ENCODE peak calls at places on chromosomes 13 and 19, in six cellular contexts. G is GM12878, W is IMR-90, S is SK-N-SH, A is HepG2, C is K562. B is an unnamed sample.
A peak's percentile ranks its signal among the peaks of the same experiment; 100 is the strongest.

GRCh38 chr19:2436384-2436783 is 9.0 kb upstream of the TIMM13 start:
- DNase-seq in A (no peak), G (no peak), S (no peak), C (no peak), W (no peak), B (no peak)

GRCh38 chr13:36088001-36088400 is 43.2 kb downstream of the DCLK1 start:
- DNase-seq in W (no peak), A (no peak), C (no peak), G (no peak), S (no peak), B (no peak)

GRCh38 chr13:73090812-73091187 is 32.0 kb downstream of the KLF5 start:
- DNase-seq in C (no peak), W (no peak), A (no peak), S (no peak), G (no peak), B (no peak)

GRCh38 chr13:111474136-111475002 is 153.9 kb downstream of the TEX29 start:
- DNase-seq in A (peak; percentile 18), W (peak; percentile 35), G (no peak), C (peak; percentile 29), S (peak; percentile 75), B (peak; percentile 31)

GRCh38 chr19:44810555-44811447 is 1.9 kb downstream of the BCAM start:
- DNase-seq in A (no peak), C (no peak), G (no peak), S (no peak), W (no peak), B (no peak)

GRCh38 chr19:41175825-41176734 is 16.9 kb upstream of the CYP2S1 start:
- DNase-seq in C (no peak), G (no peak), A (peak; percentile 96), S (no peak), W (peak; percentile 76), B (peak; percentile 100)

GRCh38 chr13:81582381-81582780 is 1241.5 kb upstream of the SPRY2 start:
- DNase-seq in C (no peak), G (no peak), S (no peak), A (no peak), W (no peak), B (no peak)

GRCh38 chr13:67343777-67344176 is 113.6 kb upstream of the PCDH9 start:
- DNase-seq in W (no peak), G (no peak), C (no peak), S (no peak), A (no peak), B (no peak)

GRCh38 chr13:110644892-110645521 is 29.7 kb downstream of the NAXD start:
- DNase-seq in G (no peak), C (no peak), S (peak; percentile 46), A (no peak), W (peak; percentile 55), B (peak; percentile 29)

GRCh38 chr19:18741566-18742121 is 49.5 kb downstream of the COMP start:
- DNase-seq in S (no peak), G (no peak), C (no peak), W (no peak), A (peak; percentile 57), B (no peak)

GRCh38 chr19:56138069-56138468 is 3.0 kb upstream of the ZNF444 start:
- DNase-seq in A (peak; percentile 63), S (no peak), C (no peak), G (no peak), W (no peak), B (no peak)

GRCh38 chr13:76086729-76087128 is 450.6 kb downstream of the LMO7 start:
- DNase-seq in S (no peak), W (no peak), G (no peak), A (no peak), C (peak; percentile 0), B (no peak)

GRCh38 chr13:29886446-29886845 is 36.0 kb upstream of the UBL3 start:
- DNase-seq in G (no peak), A (no peak), C (no peak), S (no peak), W (no peak), B (no peak)

GRCh38 chr19:38455031-38455430 is 21.5 kb downstream of the RYR1 start:
- DNase-seq in C (peak; percentile 55), W (peak; percentile 15), A (peak; percentile 18), S (no peak), G (no peak), B (no peak)

GRCh38 chr13:103862525-103862924 is 796.3 kb upstream of the SLC10A2 start:
- DNase-seq in S (no peak), C (no peak), G (no peak), A (no peak), W (no peak), B (no peak)

GRCh38 chr19:21483589-21484170 is 21.7 kb upstream of the ZNF429 start:
- DNase-seq in C (peak; percentile 33), W (no peak), G (no peak), S (peak; percentile 85), A (no peak), B (peak; percentile 19)

GRCh38 chr19:43467730-43468129 is 2.3 kb upstream of the LYPD3 start:
- DNase-seq in W (peak; percentile 70), C (no peak), S (no peak), G (no peak), A (peak; percentile 18), B (no peak)

GRCh38 chr13:114145256-114145655 is 12.8 kb upstream of the RASA3 start:
- DNase-seq in A (no peak), S (peak; percentile 40), C (no peak), G (no peak), W (no peak), B (no peak)

GRCh38 chr19:2235396-2236284 is 489 bp downstream of the PLEKHJ1 start:
- DNase-seq in C (peak; percentile 43), A (peak; percentile 85), W (no peak), S (peak; percentile 58), G (no peak), B (no peak)

GRCh38 chr19:18364826-18365528 is 21.0 kb upstream of the GDF15 start:
- DNase-seq in G (no peak), A (peak; percentile 97), W (peak; percentile 100), S (peak; percentile 86), C (peak; percentile 95), B (peak; percentile 71)

GRCh38 chr13:50322006-50322405 is 306.8 kb downstream of the KCNRG start:
- DNase-seq in C (no peak), W (no peak), S (no peak), G (no peak), A (no peak), B (no peak)

GRCh38 chr19:15374796-15375440 is 4.7 kb downstream of the AKAP8 start:
- DNase-seq in W (no peak), S (peak; percentile 43), G (no peak), A (no peak), C (no peak), B (no peak)

GRCh38 chr19:44005968-44006367 is 3.2 kb downstream of the ZNF230 start:
- DNase-seq in C (no peak), G (no peak), A (no peak), W (peak; percentile 23), S (no peak), B (no peak)

GRCh38 chr13:34372581-34372980 is 554.6 kb downstream of the RFC3 start:
- DNase-seq in S (no peak), A (no peak), G (no peak), W (no peak), C (no peak), B (peak; percentile 65)

GRCh38 chr19:7130043-7130442 is 60.5 kb downstream of the ZNF557 start:
- DNase-seq in S (no peak), G (no peak), C (no peak), A (no peak), W (no peak), B (no peak)

GRCh38 chr13:57224414-57224813 is 57.4 kb downstream of the PRR20E start:
- DNase-seq in W (no peak), A (no peak), S (no peak), C (no peak), G (no peak), B (no peak)

DNA sequence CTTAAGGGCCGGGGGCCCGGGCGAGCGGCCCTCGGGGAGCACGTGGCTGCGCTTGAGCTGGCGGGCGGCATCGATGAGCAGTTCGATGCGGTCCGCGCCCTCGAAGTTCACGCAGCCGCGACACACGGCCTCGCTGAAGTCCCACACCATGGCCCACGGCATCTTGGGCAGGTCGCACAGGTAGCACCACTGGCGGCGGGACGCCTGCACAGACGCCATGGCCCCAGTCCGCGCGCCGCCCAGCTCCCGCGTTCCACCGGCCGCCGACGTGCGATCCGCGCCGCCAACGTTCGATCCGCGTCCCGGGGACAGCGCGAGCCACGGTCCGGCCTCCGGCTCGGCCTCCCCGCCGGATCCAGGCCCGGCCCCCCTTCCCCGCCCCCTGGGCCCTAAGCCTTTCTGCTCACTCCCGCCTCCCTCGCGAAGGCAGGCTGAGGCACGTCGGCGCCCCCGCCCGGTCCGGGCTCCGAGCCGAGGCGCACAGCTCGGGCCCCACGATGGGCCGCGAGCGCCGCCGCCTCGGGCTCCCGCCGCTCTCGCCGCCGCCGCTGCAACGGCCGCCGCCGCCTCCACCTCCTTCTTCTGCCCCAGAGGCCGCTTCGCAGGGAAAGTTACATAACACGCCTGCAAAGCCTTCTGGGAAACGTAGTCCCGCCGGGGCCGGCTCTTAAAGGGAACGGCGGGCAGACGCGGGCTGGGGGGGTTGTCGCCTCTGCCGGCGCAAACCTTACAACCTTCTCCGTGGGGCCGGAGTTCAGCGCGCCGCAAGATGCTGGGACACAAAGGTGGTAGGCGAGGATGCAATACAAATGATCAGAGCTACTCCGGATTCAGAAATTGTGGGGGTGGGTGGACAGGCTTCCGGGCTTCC is at the start of gene IRF2BP1:
- DNase-seq in S (peak; percentile 91), G (no peak), A (peak; percentile 89), C (peak; percentile 95), W (peak; percentile 91), B (peak; percentile 96)
- TF ChIP-seq SMC3 in S (no peak), G (no peak), A (no peak), C (no peak), W (no peak), B (peak; percentile 3)

DNA sequence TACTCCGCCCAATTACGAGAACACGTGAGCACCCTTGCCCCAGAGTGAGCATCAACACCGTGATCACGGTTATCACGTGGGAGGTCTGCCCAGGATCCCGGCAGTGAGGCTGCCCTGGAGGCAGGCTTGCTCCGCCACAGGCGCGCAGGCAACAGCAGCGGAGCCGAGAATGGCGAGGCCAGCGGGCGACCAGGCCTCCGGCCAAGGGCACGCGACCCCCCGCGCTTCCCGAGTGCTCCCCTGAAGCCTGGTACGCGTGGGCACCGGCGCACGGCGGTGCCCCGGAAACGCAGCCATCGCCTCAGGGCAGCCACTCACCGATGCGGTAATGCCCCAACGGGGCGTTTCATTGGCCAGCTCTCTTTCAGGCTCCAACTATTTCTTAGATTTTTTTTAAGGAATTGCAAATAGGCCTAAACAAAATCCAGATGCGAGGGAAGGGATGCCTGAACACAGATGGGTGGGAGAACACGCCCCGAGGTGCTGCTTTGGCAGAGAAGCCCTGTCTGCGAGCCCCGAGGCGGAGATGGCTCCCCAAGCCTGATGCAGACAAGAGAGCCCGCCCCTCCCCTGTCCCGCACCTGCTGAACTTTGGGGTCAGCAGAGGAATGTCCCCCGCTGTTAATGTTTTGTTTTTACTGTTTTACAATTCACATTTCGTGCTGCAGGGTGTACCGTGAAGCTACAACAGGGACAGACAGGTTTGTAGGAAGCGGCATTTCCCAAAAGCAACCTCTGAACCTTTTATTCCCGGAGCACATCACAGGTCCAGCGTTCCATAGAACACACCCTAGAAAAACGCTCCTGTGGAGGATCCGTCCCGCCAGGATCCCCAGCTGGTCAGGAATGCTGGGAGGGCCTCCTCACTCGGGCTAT is 132.7 kb downstream of the ZDHHC20 start:
- DNase-seq in C (no peak), A (no peak), S (peak; percentile 70), G (no peak), W (peak; percentile 46), B (no peak)
- TF ChIP-seq SMC3 in C (no peak), A (no peak), S (no peak), G (no peak), W (no peak), B (no peak)

GRCh38 chr19:54154603-54155345 is 4.7 kb downstream of the LENG1 start:
- DNase-seq in C (no peak), S (no peak), A (no peak), G (no peak), W (no peak), B (no peak)
- TF ChIP-seq SMC3 in C (no peak), S (no peak), A (no peak), G (no peak), W (no peak), B (no peak)

GRCh38 chr19:33408116-33408515 is 34.6 kb downstream of the CEBPG start:
- DNase-seq in W (no peak), A (no peak), S (peak; percentile 23), G (no peak), C (no peak), B (no peak)
- TF ChIP-seq SMC3 in W (no peak), A (no peak), S (no peak), G (no peak), C (no peak), B (no peak)

B was measured in A549.